ENCODE peak calls at places on chromosomes 11 and 22, in nine cellular contexts. Z, O, J, F, D, B, E, X and I are unnamed samples.

GRCh38 chr22:30978304-30978962 is 9.4 kb downstream of the TUG1 start:
- DNase-seq in Z (no peak), O (no peak), J (no peak), F (no peak), D (no peak), B (peak), E (no peak), X (no peak), I (no peak)

GRCh38 chr11:59862252-59862651 is 4.0 kb downstream of the TCN1 start:
- DNase-seq in Z (no peak), O (no peak), J (no peak), F (no peak), D (no peak), B (no peak), E (no peak), X (no peak), I (no peak)

GRCh38 chr11:103110406-103110805 is 1.2 kb downstream of the DYNC2H1 start:
- DNase-seq in Z (no peak), O (no peak), J (no peak), F (no peak), D (no peak), B (peak), E (no peak), X (peak), I (no peak)

GRCh38 chr11:126105748-126106080 is 43.0 kb upstream of the CDON start:
- DNase-seq in Z (no peak), O (no peak), J (no peak), F (no peak), D (no peak), B (no peak), E (no peak), X (no peak), I (no peak)

GRCh38 chr22:40674274-40674673 is 5.0 kb upstream of the MCHR1 start:
- DNase-seq in Z (no peak), O (no peak), J (no peak), F (no peak), D (no peak), B (no peak), E (no peak), X (no peak), I (no peak)

GRCh38 chr11:44309483-44310197 is at the start of gene ALX4:
- DNase-seq in Z (no peak), O (peak), J (peak), F (peak), D (peak), B (no peak), E (no peak), X (no peak), I (peak)

GRCh38 chr11:82775736-82776346 is 42.2 kb upstream of the FAM181B start:
- DNase-seq in Z (peak), O (peak), J (peak), F (no peak), D (no peak), B (peak), E (no peak), X (peak), I (peak)

GRCh38 chr11:65043881-65044501 is 3.0 kb downstream of the SAC3D1 start:
- DNase-seq in Z (no peak), O (no peak), J (no peak), F (no peak), D (no peak), B (no peak), E (no peak), X (no peak), I (no peak)